ENCODE peak calls at places on chromosomes 7 and 10, in ten cellular contexts. Y is HT1080; H is amniotic stem cell; J is activated T-cell treated with anti-CD3 and anti-CD28 coated beads, Interleukin-2, amount 50 U/mL, for 72 hours; I is stimulated activated CD8-positive, alpha-beta memory T cell treated with anti-CD3 and anti-CD28 coated beads, Interleukin-4, amount 100 ng/mL, for 4 hours; W is cardiac fibroblast; S is dermis microvascular lymphatic vessel endothelial cell; L is LoVo; A is stimulated activated CD4-positive, alpha-beta T cell treated with anti-CD3 and anti-CD28 coated beads, Interleukin-4, amount 100 ng/mL, for 1 hour; B is activated CD4-positive, alpha-beta memory T cell treated with anti-CD3 and anti-CD28 coated beads, Interleukin-2, amount 10 ng/mL, durations not matched to agents 7 days and 5 days. N is an unnamed sample.

GRCh38 chr10:48742891-48743845 is 58.5 kb downstream of the WDFY4 start:
- DNase-seq in I (no peak), W (no peak), H (no peak), J (no peak), Y (no peak), L (no peak), A (no peak), B (no peak), S (no peak), N (no peak)

GRCh38 chr7:150417863-150418262 is 32.6 kb upstream of the GIMAP8 start:
- DNase-seq in Y (no peak), H (no peak), W (no peak), B (no peak), L (no peak), A (no peak), S (no peak), J (no peak), I (no peak), N (no peak)

GRCh38 chr7:863106-863505 is 13.2 kb upstream of the GET4 start:
- DNase-seq in Y (no peak), L (no peak), B (no peak), A (no peak), I (no peak), S (no peak), H (no peak), W (no peak), J (no peak), N (no peak)

GRCh38 chr10:58993480-58994221 is 182.8 kb upstream of the PHYHIPL start:
- DNase-seq in J (no peak), B (no peak), L (no peak), H (no peak), A (no peak), S (no peak), Y (no peak), I (no peak), W (no peak), N (no peak)

GRCh38 chr10:101112799-101113594 is 18.1 kb upstream of the TLX1 start:
- DNase-seq in I (no peak), L (no peak), J (no peak), B (no peak), A (no peak), S (no peak), W (no peak), Y (no peak), H (no peak), N (no peak)

GRCh38 chr10:26215923-26216576 is 524 bp upstream of the GAD2 start:
- DNase-seq in S (no peak), W (peak), H (no peak), Y (no peak), A (peak), J (peak), I (no peak), L (no peak), B (no peak), N (peak)

GRCh38 chr7:137682596-137682995 is 164.2 kb downstream of the DGKI start:
- DNase-seq in S (no peak), Y (peak), L (no peak), I (no peak), W (peak), J (no peak), H (peak), A (no peak), B (no peak), N (no peak)

GRCh38 chr10:86269332-86269731 is 97.3 kb downstream of the GRID1 start:
- DNase-seq in H (no peak), B (no peak), S (no peak), L (no peak), I (no peak), W (no peak), A (no peak), J (no peak), Y (no peak), N (no peak)

GRCh38 chr10:74871595-74872382 is 45.4 kb downstream of the KAT6B start:
- DNase-seq in S (no peak), W (no peak), L (no peak), I (no peak), J (peak), H (no peak), A (peak), B (no peak), Y (no peak), N (no peak)

GRCh38 chr10:52256832-52257691 is 57.0 kb upstream of the DKK1 start:
- DNase-seq in I (no peak), H (no peak), S (no peak), B (no peak), J (no peak), L (peak), A (no peak), Y (peak), W (peak), N (no peak)

GRCh38 chr10:114682121-114682520 is 24.0 kb upstream of the ABLIM1 start:
- DNase-seq in I (no peak), A (no peak), L (no peak), S (no peak), B (no peak), H (no peak), W (no peak), Y (no peak), J (no peak), N (no peak)

GRCh38 chr10:8242295-8242872 is 187.9 kb downstream of the GATA3 start:
- DNase-seq in B (peak), A (peak), W (no peak), I (no peak), Y (no peak), S (no peak), L (no peak), H (no peak), J (peak), N (no peak)

GRCh38 chr7:140003913-140004382 is 58.8 kb downstream of the PARP12 start:
- DNase-seq in H (peak), J (peak), S (peak), W (peak), A (no peak), B (peak), I (no peak), Y (peak), L (peak), N (peak)

GRCh38 chr7:135758531-135758932 is 9.9 kb upstream of the FAM180A start:
- DNase-seq in Y (peak), H (no peak), I (no peak), W (peak), L (no peak), A (no peak), J (no peak), B (no peak), S (no peak), N (no peak)

GRCh38 chr7:151086802-151087246 is 549 bp downstream of the AGAP3 start:
- DNase-seq in H (no peak), J (peak), L (no peak), S (no peak), A (peak), I (no peak), W (no peak), B (peak), Y (no peak), N (peak)

GRCh38 chr7:118306771-118307170 is 82.3 kb downstream of the ANKRD7 start:
- DNase-seq in L (no peak), A (no peak), W (no peak), S (no peak), I (no peak), J (no peak), H (no peak), Y (peak), B (no peak), N (no peak)

GRCh38 chr7:142298009-142298408 is 40.2 kb upstream of the PRSS58 start:
- DNase-seq in A (no peak), J (no peak), H (no peak), L (no peak), W (no peak), I (no peak), S (no peak), B (no peak), Y (peak), N (peak)

GRCh38 chr7:27183682-27184341 is 1.2 kb downstream of the HOXA11 start:
- DNase-seq in B (no peak), L (no peak), A (no peak), I (no peak), Y (no peak), S (no peak), H (no peak), J (peak), W (no peak), N (no peak)

GRCh38 chr7:26081627-26082026 is 70.4 kb upstream of the NFE2L3 start:
- DNase-seq in S (no peak), A (no peak), L (peak), I (no peak), B (no peak), H (no peak), J (no peak), W (no peak), Y (no peak), N (no peak)

GRCh38 chr7:78587443-78588044 is 789.0 kb downstream of the PHTF2 start:
- DNase-seq in S (no peak), H (no peak), J (no peak), W (peak), B (no peak), Y (peak), A (no peak), L (no peak), I (no peak), N (no peak)

GRCh38 chr7:157738064-157738460 is 401.3 kb downstream of the DNAJB6 start:
- DNase-seq in I (no peak), A (no peak), W (peak), Y (no peak), H (no peak), L (no peak), J (no peak), B (no peak), S (no peak), N (peak)

GRCh38 chr10:21510218-21511070 is 15.0 kb downstream of the SKIDA1 start:
- DNase-seq in J (no peak), H (no peak), S (no peak), Y (no peak), W (peak), L (no peak), B (no peak), I (no peak), A (no peak), N (peak)

GRCh38 chr7:31421607-31422006 is 81.1 kb upstream of the NEUROD6 start:
- DNase-seq in L (no peak), J (no peak), I (no peak), H (no peak), Y (no peak), W (no peak), A (no peak), S (no peak), B (no peak), N (no peak)

N was measured in WTC11.